ENCODE peak calls at places on chromosomes 7 and 10, in nine cellular contexts. M, Z, S, O, B, R, Y, C and L are unnamed samples. For H3K4me1, the result is how much of the 10 kb centered on the place peaks cover.

GRCh38 chr10:42875792-42876191 is 93.2 kb downstream of the BMS1 start:
- DNase-seq in R (no peak), Z (no peak), M (no peak), B (no peak), O (no peak), S (no peak), Y (no peak), C (peak), L (peak)

GRCh38 chr10:48872234-48872633 is 67.4 kb downstream of the LRRC18 start:
- DNase-seq in C (no peak), Z (no peak), S (no peak), B (no peak), M (no peak), R (no peak), Y (no peak), O (no peak), L (peak)

GRCh38 chr10:33113111-33113856 is 155.3 kb upstream of the ITGB1 start:
- DNase-seq in S (no peak), Z (no peak), B (no peak), C (no peak), R (no peak), O (no peak), Y (no peak), M (no peak), L (no peak)

GRCh38 chr7:95989301-95989700 is 216.9 kb downstream of the DYNC1I1 start:
- DNase-seq in C (no peak), Z (no peak), R (no peak), O (no peak), S (no peak), M (no peak), Y (no peak), B (no peak), L (no peak)

GRCh38 chr10:29386347-29386999 is 97.6 kb downstream of the LYZL1 start:
- DNase-seq in S (peak), Y (no peak), C (peak), Z (no peak), R (no peak), O (no peak), M (no peak), B (no peak), L (no peak)

GRCh38 chr7:36686499-36686898 is 37.8 kb downstream of the AOAH start:
- DNase-seq in M (no peak), S (no peak), R (no peak), Y (no peak), O (no peak), C (no peak), B (no peak), Z (no peak), L (no peak)

GRCh38 chr10:3500408-3500856 is 284.6 kb downstream of the KLF6 start:
- DNase-seq in Z (peak), S (peak), R (peak), M (peak), B (peak), O (no peak), Y (peak), C (no peak), L (no peak)

GRCh38 chr7:55425141-55425752 is 60.1 kb downstream of the LANCL2 start:
- DNase-seq in Y (no peak), M (no peak), C (no peak), B (no peak), Z (no peak), S (no peak), R (no peak), O (no peak), L (no peak)

GRCh38 chr10:35643976-35644799 is 2.1 kb upstream of the FZD8 start:
- DNase-seq in Y (no peak), C (no peak), M (no peak), R (no peak), B (no peak), S (no peak), O (no peak), Z (peak), L (no peak)

GRCh38 chr10:62186999-62187695 is 81.5 kb downstream of the RTKN2 start:
- DNase-seq in O (no peak), C (no peak), Z (no peak), R (no peak), S (no peak), M (no peak), Y (no peak), B (no peak), L (no peak)

GRCh38 chr10:98055875-98056516 is 25.6 kb upstream of the CRTAC1 start:
- DNase-seq in Z (no peak), S (no peak), C (no peak), M (peak), R (no peak), B (no peak), Y (no peak), O (no peak), L (no peak)

GRCh38 chr10:114271014-114271778 is 32.1 kb downstream of the VWA2 start:
- DNase-seq in O (no peak), Z (no peak), Y (peak), M (no peak), C (no peak), R (no peak), B (no peak), S (no peak), L (no peak)

GRCh38 chr10:102511562-102512274 is 7.9 kb downstream of the SUFU start:
- DNase-seq in Z (no peak), Y (no peak), S (no peak), O (peak), R (no peak), M (no peak), B (no peak), C (no peak), L (no peak)

GRCh38 chr10:88804083-88804812 is 1.7 kb downstream of the LIPM start:
- DNase-seq in B (no peak), M (no peak), R (no peak), O (no peak), Y (no peak), Z (no peak), C (no peak), S (no peak), L (no peak)

GRCh38 chr7:114931656-114932011 is 9.7 kb downstream of the MDFIC start:
- DNase-seq in S (no peak), Y (no peak), C (no peak), R (no peak), M (no peak), Z (no peak), B (no peak), O (no peak), L (no peak)

GRCh38 chr7:2956526-2957368 is 86.9 kb downstream of the CARD11 start:
- DNase-seq in M (no peak), B (peak), R (no peak), Z (no peak), O (no peak), C (peak), Y (peak), S (peak), L (no peak)

GRCh38 chr10:128130051-128130450 is 3.8 kb upstream of the MKI67 start:
- DNase-seq in M (no peak), S (no peak), R (no peak), B (no peak), O (no peak), C (no peak), Z (no peak), Y (no peak), L (no peak)

GRCh38 chr10:102072867-102073527 is 7.8 kb downstream of the HPS6 start:
- DNase-seq in S (peak), C (peak), O (no peak), R (peak), B (peak), Y (peak), M (peak), Z (peak), L (peak)

GRCh38 chr7:76123316-76123715 is 75.4 kb downstream of the MDH2 start:
- DNase-seq in B (no peak), S (no peak), Y (no peak), C (no peak), O (no peak), R (no peak), Z (no peak), M (no peak), L (no peak)

GRCh38 chr7:158001621-158002320 is 585.9 kb downstream of the PTPRN2 start:
- DNase-seq in R (no peak), M (no peak), Z (no peak), C (peak), B (no peak), O (no peak), Y (no peak), S (peak), L (no peak)

GRCh38 chr7:151705744-151706567 is 171.0 kb downstream of the PRKAG2 start:
- DNase-seq in Y (no peak), R (no peak), S (peak), Z (no peak), O (no peak), C (peak), M (peak), B (no peak), L (no peak)

GRCh38 chr10:21385996-21386620 is 139.4 kb downstream of the SKIDA1 start:
- DNase-seq in C (no peak), Z (no peak), O (no peak), R (no peak), S (no peak), Y (no peak), B (no peak), M (no peak), L (no peak)

GRCh38 chr10:96646251-96646740 is 59.5 kb upstream of the TM9SF3 start:
- DNase-seq in M (no peak), Z (no peak), R (no peak), Y (no peak), B (no peak), C (no peak), S (no peak), O (no peak), L (no peak)

GRCh38 chr7:452230-452751 is 67.4 kb downstream of the PDGFA start:
- DNase-seq in B (no peak), S (no peak), M (peak), O (no peak), C (no peak), Z (no peak), R (no peak), Y (no peak), L (no peak)

GRCh38 chr10:125283831-125284614 is 123.7 kb upstream of the CTBP2 start:
- DNase-seq in O (no peak), Y (no peak), Z (no peak), C (no peak), M (no peak), R (no peak), B (no peak), S (no peak), L (peak)

GRCh38 chr7:43513236-43513635 is 69.7 kb upstream of the STK17A start:
- DNase-seq in Y (no peak), B (no peak), O (no peak), Z (no peak), R (no peak), M (no peak), S (no peak), C (no peak), L (no peak)

GRCh38 chr7:150663802-150664494 is 21.6 kb upstream of the GIMAP2 start:
- DNase-seq in Z (no peak), Y (no peak), S (no peak), O (no peak), C (no peak), R (no peak), M (no peak), B (no peak), L (no peak)

GRCh38 chr7:22001345-22002004 is 55.8 kb upstream of the CDCA7L start:
- DNase-seq in Y (no peak), O (peak), S (peak), M (no peak), Z (no peak), R (no peak), C (peak), B (no peak), L (peak)

GRCh38 chr10:48205918-48206317 is 68.6 kb downstream of the FRMPD2 start:
- DNase-seq in C (no peak), B (no peak), Z (no peak), M (no peak), R (no peak), Y (no peak), S (no peak), O (peak), L (no peak)

GRCh38 chr7:7911756-7912155 is 56.8 kb upstream of the GLCCI1 start:
- DNase-seq in Y (no peak), S (no peak), O (no peak), M (no peak), C (no peak), B (no peak), Z (no peak), R (no peak), L (no peak)

GRCh38 chr10:20970708-20971107 is 73.6 kb upstream of the NEBL start:
- DNase-seq in R (no peak), Z (no peak), M (no peak), S (no peak), C (no peak), Y (no peak), O (peak), B (no peak), L (no peak)

GRCh38 chr7:121046893-121047468 is 58.5 kb downstream of the CPED1 start:
- DNase-seq in R (no peak), Z (no peak), Y (no peak), B (no peak), S (no peak), O (no peak), M (no peak), C (no peak), L (no peak)

GRCh38 chr7:51314726-51315125 is 1.9 kb downstream of the COBL start:
- DNase-seq in R (no peak), Z (no peak), Y (no peak), O (no peak), S (no peak), C (no peak), M (peak), B (peak), L (no peak)

GRCh38 chr10:114943000-114943399 is 5.0 kb downstream of the TRUB1 start:
- DNase-seq in Z (no peak), O (no peak), C (no peak), R (no peak), S (no peak), M (no peak), B (no peak), Y (no peak), L (no peak)

GRCh38 chr10:129772472-129773358 is 191.4 kb downstream of the EBF3 start:
- DNase-seq in Z (no peak), S (no peak), B (no peak), O (no peak), M (no peak), Y (peak), R (no peak), C (no peak), L (no peak)

GRCh38 chr10:72013202-72013945 is 49.2 kb downstream of the CHST3 start:
- DNase-seq in O (no peak), Z (no peak), M (no peak), R (no peak), Y (no peak), S (no peak), B (no peak), C (peak), L (no peak)

DNA sequence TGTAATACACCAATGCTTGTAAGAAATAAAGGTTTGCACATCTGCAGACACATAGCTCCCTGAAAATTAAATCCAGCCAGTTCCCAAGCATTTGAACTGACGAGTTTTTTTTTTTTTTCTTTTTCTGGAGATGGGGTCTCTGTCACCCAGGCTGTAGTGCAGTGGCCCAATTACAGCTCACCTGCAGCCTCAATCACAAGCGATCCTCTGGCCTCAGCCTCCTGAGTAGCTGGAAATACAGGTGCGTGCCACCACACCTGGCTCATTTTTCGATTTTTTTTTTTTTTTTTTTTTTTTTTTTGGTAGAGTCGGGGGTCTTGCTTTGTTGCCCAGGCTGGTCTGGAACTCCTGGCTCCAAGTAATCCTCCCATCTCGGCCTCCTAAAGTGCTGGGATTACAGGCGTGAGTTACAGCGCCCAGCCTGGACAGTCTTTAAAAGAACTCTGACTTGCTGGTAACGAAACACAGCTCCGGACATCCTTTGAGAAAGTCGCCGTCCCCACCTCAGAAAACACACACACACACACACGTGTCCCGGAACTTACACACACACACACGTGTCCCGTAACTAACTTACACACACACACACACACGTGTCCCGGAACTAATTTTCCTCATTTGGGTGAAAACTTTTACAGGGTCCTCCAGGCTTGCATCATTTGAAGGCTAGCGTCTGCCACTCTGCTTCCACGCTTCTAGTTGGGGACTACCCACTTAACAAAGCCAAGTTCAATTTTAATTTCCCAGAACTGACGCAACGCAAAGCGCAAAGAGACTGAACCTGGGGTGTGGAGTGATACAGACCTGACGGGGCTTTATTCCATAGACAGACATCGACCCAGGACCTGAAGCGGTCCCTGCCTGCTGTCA is 18.6 kb downstream of the OCM2 start:
- DNase-seq in S (peak), Z (no peak), B (no peak), R (no peak), O (peak), C (peak), Y (no peak), M (no peak), L (no peak)
- TF ChIP-seq EP300 in S (no peak), Z (no peak), B (no peak), R (no peak), O (no peak), C (no peak), Y (no peak), M (no peak), L (no peak)

GRCh38 chr10:6578221-6579192 is 1.6 kb downstream of the PRKCQ start:
- DNase-seq in O (no peak), B (no peak), M (no peak), Y (no peak), R (no peak), S (no peak), C (no peak), Z (no peak), L (no peak)

GRCh38 chr10:6579193-6579903 is 728 bp downstream of the PRKCQ start:
- DNase-seq in S (peak), O (no peak), C (no peak), R (no peak), Y (no peak), M (no peak), B (no peak), Z (no peak), L (no peak)

GRCh38 chr10:6579904-6580278 is at the start of gene PRKCQ:
- DNase-seq in B (no peak), Z (peak), S (peak), C (no peak), R (no peak), M (no peak), Y (no peak), O (no peak), L (no peak)

GRCh38 chr10:6574777-6575176 is 5.3 kb downstream of the PRKCQ start:
- DNase-seq in B (no peak), Y (no peak), S (no peak), O (no peak), M (no peak), Z (no peak), C (no peak), R (no peak), L (no peak)

DNA sequence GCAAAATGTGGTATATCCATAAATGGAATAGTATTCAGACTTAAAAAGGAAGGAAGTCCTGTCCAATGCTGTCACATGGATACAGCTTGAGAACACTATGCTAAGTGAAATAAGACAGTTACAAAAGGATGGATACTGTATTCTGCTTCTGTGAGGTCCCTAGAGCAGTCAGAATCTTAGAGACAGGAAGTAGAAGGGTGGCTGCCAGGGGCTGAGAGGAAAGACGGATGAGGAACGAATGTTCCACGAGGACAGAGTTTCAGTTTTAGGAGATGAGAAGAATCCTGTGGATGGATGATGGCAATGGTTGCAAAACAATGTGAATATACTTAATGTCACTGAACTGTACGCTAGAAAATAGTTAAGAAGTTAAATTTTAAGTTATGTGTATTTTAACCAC is 3.8 kb downstream of the PRKCQ start:
- DNase-seq in Y (no peak), R (no peak), O (no peak), Z (no peak), C (no peak), S (no peak), B (no peak), M (no peak), L (no peak)
- H3K4me1 ChIP-seq in Y (under half), R (under half), O (under half), Z (under half), C (under half), S (under half), B (under half), M (under half), L (under half)

DNA sequence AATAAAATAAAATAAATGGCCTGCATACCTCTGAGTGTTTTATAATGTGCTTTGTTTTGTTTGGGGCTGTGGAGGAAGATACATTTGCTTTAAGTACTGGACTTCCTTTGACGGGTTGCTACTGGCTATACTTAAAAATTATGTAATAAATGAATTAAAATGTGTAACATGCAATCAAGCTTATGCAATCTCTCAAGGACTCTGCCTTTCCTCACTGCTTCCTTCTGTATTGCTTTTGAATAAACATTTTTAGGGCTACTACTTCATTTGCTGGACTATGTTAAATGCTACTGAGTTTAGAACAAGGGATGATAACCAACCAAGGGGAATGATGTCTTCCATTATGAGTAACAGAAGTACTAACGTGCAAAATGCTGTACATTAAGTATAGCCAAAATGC is 91.6 kb downstream of the ETV1 start:
- DNase-seq in Y (no peak), B (no peak), O (no peak), S (no peak), M (no peak), C (no peak), R (no peak), Z (no peak), L (no peak)
- H3K27ac ChIP-seq in Y (no peak), B (no peak), O (no peak), S (no peak), M (no peak), C (no peak), R (no peak), Z (no peak), L (no peak)

GRCh38 chr7:128430207-128430606 is 20.4 kb upstream of the IMPDH1 start:
- DNase-seq in B (no peak), Y (no peak), M (no peak), O (no peak), R (no peak), C (no peak), Z (no peak), S (peak), L (no peak)

GRCh38 chr7:128425851-128426250 is 16.1 kb upstream of the IMPDH1 start:
- DNase-seq in M (peak), S (peak), C (peak), R (peak), O (no peak), B (peak), Z (peak), Y (peak), L (no peak)

GRCh38 chr7:128431221-128431620 is 21.4 kb upstream of the IMPDH1 start:
- DNase-seq in R (peak), Z (no peak), O (no peak), C (no peak), B (no peak), S (peak), Y (no peak), M (no peak), L (no peak)

GRCh38 chr7:128424936-128425335 is 15.2 kb upstream of the IMPDH1 start:
- DNase-seq in M (no peak), C (no peak), Y (no peak), S (no peak), R (no peak), B (no peak), O (no peak), Z (no peak), L (no peak)

DNA sequence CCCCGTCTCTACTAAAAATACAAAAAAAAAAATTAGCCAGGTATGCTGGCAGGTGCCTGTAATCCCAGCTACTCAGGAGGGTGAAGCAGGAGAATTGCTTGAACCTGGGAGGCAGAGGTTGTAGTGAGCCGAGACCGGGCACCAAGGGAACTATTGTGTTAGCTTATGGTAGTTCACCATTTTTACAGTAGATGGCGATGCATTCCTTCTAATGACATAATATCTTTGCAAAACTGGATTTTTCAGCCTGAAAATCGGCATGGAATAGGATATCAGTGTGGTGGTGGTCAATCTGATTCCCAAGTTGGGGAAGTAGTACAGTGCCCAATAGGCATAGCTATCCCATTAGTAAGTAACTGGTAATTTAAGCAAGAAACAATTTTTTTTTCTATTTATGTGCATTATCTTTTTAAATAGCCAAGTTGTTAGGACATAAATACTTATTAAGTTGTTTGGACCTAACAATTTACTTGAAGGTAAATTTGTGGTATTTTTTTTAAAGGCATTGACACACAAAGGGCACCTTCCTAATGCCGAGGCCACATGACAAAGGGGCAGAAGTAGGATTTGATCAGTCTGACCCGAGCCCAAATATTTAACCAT is 17.6 kb upstream of the IMPDH1 start:
- DNase-seq in Z (no peak), R (no peak), B (no peak), Y (no peak), M (no peak), S (peak), C (peak), O (no peak), L (no peak)
- TF ChIP-seq EP300 in Z (no peak), R (no peak), B (no peak), Y (no peak), M (no peak), S (no peak), C (no peak), O (no peak), L (no peak)